ENCODE peak calls at places on chromosomes 3 and 15, in four cellular contexts. J is H1, M is neuronal stem cell, Z is IMR-90. X is an unnamed sample.

GRCh38 chr3:99647081-99647480 is 8.7 kb downstream of the COL8A1 start:
- DNase-seq in J (no peak), M (no peak), Z (peak; percentile 56), X (no peak)

GRCh38 chr3:64145438-64145837 is 79.8 kb downstream of the PRICKLE2 start:
- DNase-seq in J (no peak), M (no peak), Z (no peak), X (no peak)

GRCh38 chr15:80596521-80596976 is 98.6 kb upstream of the ABHD17C start:
- DNase-seq in J (no peak), M (no peak), Z (peak; percentile 18), X (no peak)

GRCh38 chr3:194364652-194365434 is 4.7 kb downstream of the LRRC15 start:
- DNase-seq in J (no peak), M (no peak), Z (peak; percentile 94), X (no peak)

GRCh38 chr3:39254806-39255449 is 24.9 kb downstream of the CX3CR1 start:
- DNase-seq in J (no peak), M (no peak), Z (peak; percentile 43), X (no peak)

GRCh38 chr3:36993326-36994283 is at the start of gene MLH1:
- DNase-seq in J (peak; percentile 95), M (peak; percentile 100), Z (peak; percentile 100), X (peak; percentile 100)

GRCh38 chr15:91604122-91604521 is 249.4 kb upstream of the SLCO3A1 start:
- DNase-seq in J (no peak), M (no peak), Z (no peak), X (no peak)

GRCh38 chr3:150733373-150733935 is 29.5 kb downstream of the SIAH2 start:
- DNase-seq in J (no peak), M (no peak), Z (no peak), X (no peak)

GRCh38 chr3:1380926-1381646 is 288.3 kb downstream of the CNTN6 start:
- DNase-seq in J (no peak), M (no peak), Z (no peak), X (no peak)

GRCh38 chr3:63998852-63999754 is 24.2 kb downstream of the PSMD6 start:
- DNase-seq in J (no peak), M (no peak), Z (no peak), X (no peak)

GRCh38 chr3:61236556-61236955 is 14.7 kb downstream of the FHIT start:
- DNase-seq in J (no peak), M (no peak), Z (no peak), X (no peak)

GRCh38 chr3:27657404-27657803 is 64.7 kb downstream of the EOMES start:
- DNase-seq in J (no peak), M (no peak), Z (no peak), X (no peak)

GRCh38 chr3:59812778-59813558 is 763.1 kb upstream of the CFAP20DC start:
- DNase-seq in J (no peak), M (no peak), Z (peak; percentile 53), X (no peak)

GRCh38 chr3:46928297-46928696 is 48.2 kb downstream of the CCDC12 start:
- DNase-seq in J (no peak), M (no peak), Z (no peak), X (no peak)

GRCh38 chr3:33113772-33114621 is at the start of gene CRTAP:
- DNase-seq in J (peak; percentile 96), M (peak; percentile 85), Z (peak; percentile 94), X (peak; percentile 95)
- H3K23ac ChIP-seq in J (no peak within 1 kb of the TSS), M (peak within 1 kb of the TSS; percentile 98), Z (peak within 1 kb of the TSS; percentile 44), X (no peak within 1 kb of the TSS)

GRCh38 chr3:120683213-120683612 is 1.2 kb upstream of the HGD start:
- DNase-seq in J (no peak), M (no peak), Z (peak; percentile 45), X (no peak)

GRCh38 chr3:120683671-120684301 is 1.7 kb upstream of the HGD start:
- DNase-seq in J (no peak), M (no peak), Z (no peak), X (no peak)

GRCh38 chr3:120681018-120681417 is 1.0 kb downstream of the HGD start:
- DNase-seq in J (no peak), M (no peak), Z (no peak), X (no peak)

GRCh38 chr3:120681506-120682038 is 467 bp downstream of the HGD start:
- DNase-seq in J (no peak), M (no peak), Z (no peak), X (no peak)

DNA sequence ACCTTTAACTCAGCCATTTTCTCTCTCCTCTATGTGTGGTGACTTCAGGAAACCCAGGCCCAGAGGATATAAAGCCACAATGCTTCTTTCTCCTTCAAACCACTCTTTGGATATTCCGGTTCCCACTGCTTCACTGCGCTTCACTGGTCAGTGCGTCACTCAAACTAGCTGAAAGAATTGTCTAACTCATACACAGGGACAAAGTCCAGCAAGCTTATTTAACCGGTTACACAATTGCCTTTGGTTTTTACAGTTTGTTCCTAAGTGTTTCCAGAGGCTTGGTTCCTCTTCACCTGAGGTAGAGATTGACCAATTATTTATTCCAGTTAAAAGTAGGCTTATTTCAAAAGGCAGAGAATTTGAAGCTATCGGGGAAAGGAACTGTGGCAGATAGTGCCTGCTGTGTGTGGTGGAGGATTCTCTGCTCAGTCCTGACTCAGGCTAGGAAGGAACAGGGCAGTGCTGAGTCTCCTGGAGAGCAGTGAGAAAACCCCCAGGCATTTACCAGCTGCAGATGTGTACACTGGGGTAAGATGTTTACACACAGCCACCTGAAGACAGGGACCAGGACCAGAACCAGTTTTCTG is at the start of gene HGD:
- DNase-seq in J (no peak), M (no peak), Z (peak; percentile 26), X (no peak)
- H3K23ac ChIP-seq in J (no peak within 1 kb of the TSS), M (no peak within 1 kb of the TSS), Z (no peak within 1 kb of the TSS), X (no peak within 1 kb of the TSS)

GRCh38 chr3:129183569-129184395 is at the start of gene CNBP:
- DNase-seq in J (peak; percentile 91), M (peak; percentile 91), Z (peak; percentile 92), X (peak; percentile 87)
- H3K23ac ChIP-seq in J (no peak within 1 kb of the TSS), M (peak within 1 kb of the TSS; percentile 100), Z (peak within 1 kb of the TSS; percentile 98), X (no peak within 1 kb of the TSS)

GRCh38 chr3:161104561-161105551 is at the start of gene B3GALNT1:
- DNase-seq in J (peak; percentile 80), M (peak; percentile 45), Z (peak; percentile 50), X (peak; percentile 75)
- H3K23ac ChIP-seq in J (no peak within 1 kb of the TSS), M (peak within 1 kb of the TSS; percentile 96), Z (peak within 1 kb of the TSS; percentile 61), X (no peak within 1 kb of the TSS)